ENCODE peak calls at places on chromosome 1, in six cellular contexts. H, N, X, Y, L and O are unnamed samples.

GRCh38 chr1:65467536-65467935 is 47.1 kb downstream of the LEPR start:
- DNase-seq in H (no peak), N (peak), X (peak), Y (peak), L (no peak), O (peak)

GRCh38 chr1:69230223-69230622 is 337.5 kb upstream of the LRRC7 start:
- DNase-seq in H (no peak), N (no peak), X (no peak), Y (no peak), L (no peak), O (no peak)

GRCh38 chr1:98210064-98210463 is 289.2 kb upstream of the DPYD start:
- DNase-seq in H (no peak), N (peak), X (peak), Y (peak), L (no peak), O (peak)

GRCh38 chr1:235045921-235046601 is 82.6 kb downstream of the TOMM20 start:
- DNase-seq in H (no peak), N (no peak), X (no peak), Y (no peak), L (no peak), O (no peak)

GRCh38 chr1:154865442-154866256 is 4.4 kb downstream of the KCNN3 start:
- DNase-seq in H (no peak), N (no peak), X (no peak), Y (no peak), L (no peak), O (no peak)

GRCh38 chr1:151905070-151905442 is 4.3 kb downstream of the THEM4 start:
- DNase-seq in H (no peak), N (no peak), X (peak), Y (no peak), L (no peak), O (peak)

GRCh38 chr1:23422313-23422877 is 2.2 kb downstream of the TCEA3 start:
- DNase-seq in H (peak), N (peak), X (peak), Y (peak), L (peak), O (peak)

GRCh38 chr1:153203130-153203529 is at the start of gene LELP1:
- DNase-seq in H (no peak), N (no peak), X (no peak), Y (no peak), L (no peak), O (no peak)

GRCh38 chr1:234681065-234681464 is 71.1 kb upstream of the IRF2BP2 start:
- DNase-seq in H (no peak), N (no peak), X (no peak), Y (no peak), L (no peak), O (no peak)

GRCh38 chr1:111789666-111790316 is 34.1 kb downstream of the DDX20 start:
- DNase-seq in H (no peak), N (peak), X (peak), Y (peak), L (no peak), O (peak)

GRCh38 chr1:94113592-94114322 is 7.2 kb downstream of the ABCA4 start:
- DNase-seq in H (no peak), N (no peak), X (peak), Y (no peak), L (no peak), O (no peak)

GRCh38 chr1:165364432-165365133 is 8.1 kb upstream of the LMX1A start:
- DNase-seq in H (no peak), N (peak), X (no peak), Y (no peak), L (peak), O (no peak)

GRCh38 chr1:56491441-56491840 is 87.9 kb downstream of the PLPP3 start:
- DNase-seq in H (no peak), N (peak), X (peak), Y (peak), L (no peak), O (peak)

GRCh38 chr1:79431341-79431740 is 424.8 kb upstream of the ADGRL4 start:
- DNase-seq in H (no peak), N (no peak), X (no peak), Y (no peak), L (no peak), O (no peak)

GRCh38 chr1:108584320-108584968 is 24.5 kb downstream of the EEIG2 start:
- DNase-seq in H (no peak), N (no peak), X (no peak), Y (peak), L (no peak), O (no peak)

GRCh38 chr1:97567000-97567749 is 353.7 kb downstream of the DPYD start:
- DNase-seq in H (no peak), N (no peak), X (no peak), Y (peak), L (no peak), O (no peak)

GRCh38 chr1:35637401-35637809 is 3.9 kb downstream of the PSMB2 start:
- DNase-seq in H (no peak), N (peak), X (peak), Y (peak), L (no peak), O (peak)

GRCh38 chr1:244864253-244865027 is at the start of gene HNRNPU:
- DNase-seq in H (peak), N (peak), X (peak), Y (peak), L (peak), O (peak)

GRCh38 chr1:42135426-42135825 is 17.8 kb upstream of the GUCA2B start:
- DNase-seq in H (no peak), N (no peak), X (peak), Y (no peak), L (no peak), O (no peak)

GRCh38 chr1:116075981-116076380 is 35.2 kb upstream of the MAB21L3 start:
- DNase-seq in H (no peak), N (peak), X (no peak), Y (peak), L (no peak), O (no peak)

GRCh38 chr1:29254346-29254745 is 18.0 kb downstream of the PTPRU start:
- DNase-seq in H (peak), N (peak), X (no peak), Y (peak), L (no peak), O (no peak)

GRCh38 chr1:100322436-100323211 is 29.7 kb upstream of the CDC14A start:
- DNase-seq in H (no peak), N (peak), X (peak), Y (no peak), L (no peak), O (peak)

GRCh38 chr1:230303822-230304221 is 122.3 kb downstream of the PGBD5 start:
- DNase-seq in H (peak), N (peak), X (peak), Y (peak), L (no peak), O (peak)

GRCh38 chr1:67468066-67468718 is 38.0 kb upstream of the SERBP1 start:
- DNase-seq in H (no peak), N (peak), X (peak), Y (peak), L (no peak), O (no peak)

GRCh38 chr1:207049974-207050391 is 1.0 kb downstream of the YOD1 start:
- DNase-seq in H (no peak), N (peak), X (peak), Y (peak), L (no peak), O (peak)

GRCh38 chr1:93713247-93713764 is 31.7 kb upstream of the BCAR3 start:
- DNase-seq in H (no peak), N (no peak), X (no peak), Y (no peak), L (no peak), O (no peak)

GRCh38 chr1:41696381-41696780 is 211.9 kb upstream of the EDN2 start:
- DNase-seq in H (no peak), N (no peak), X (no peak), Y (no peak), L (no peak), O (no peak)

GRCh38 chr1:173409613-173410012 is 67.5 kb upstream of the PRDX6 start:
- DNase-seq in H (no peak), N (no peak), X (peak), Y (peak), L (no peak), O (peak)

GRCh38 chr1:5644281-5645134 is 347.7 kb downstream of the NPHP4 start:
- DNase-seq in H (peak), N (no peak), X (no peak), Y (no peak), L (no peak), O (no peak)

GRCh38 chr1:214362188-214362882 is 81.4 kb downstream of the SMYD2 start:
- DNase-seq in H (no peak), N (no peak), X (peak), Y (peak), L (no peak), O (peak)

GRCh38 chr1:156804572-156805243 is 11.9 kb downstream of the SH2D2A start:
- DNase-seq in H (no peak), N (no peak), X (peak), Y (peak), L (no peak), O (peak)

GRCh38 chr1:6805004-6805416 is 19.8 kb downstream of the CAMTA1 start:
- DNase-seq in H (no peak), N (peak), X (no peak), Y (peak), L (no peak), O (peak)

GRCh38 chr1:62727656-62728396 is 39.6 kb upstream of the DOCK7 start:
- DNase-seq in H (no peak), N (no peak), X (no peak), Y (peak), L (no peak), O (no peak)

GRCh38 chr1:228555074-228555989 is 68.2 kb downstream of the RNF187 start:
- DNase-seq in H (no peak), N (no peak), X (peak), Y (no peak), L (no peak), O (peak)

GRCh38 chr1:157969693-157970485 is 23.6 kb upstream of the KIRREL1 start:
- DNase-seq in H (no peak), N (peak), X (peak), Y (peak), L (no peak), O (peak)

GRCh38 chr1:90824551-90824950 is 107.4 kb upstream of the BARHL2 start:
- DNase-seq in H (no peak), N (no peak), X (no peak), Y (no peak), L (no peak), O (no peak)

GRCh38 chr1:90820727-90821126 is 103.6 kb upstream of the BARHL2 start:
- DNase-seq in H (no peak), N (no peak), X (no peak), Y (no peak), L (no peak), O (no peak)

GRCh38 chr1:90823686-90824085 is 106.6 kb upstream of the BARHL2 start:
- DNase-seq in H (no peak), N (peak), X (no peak), Y (no peak), L (no peak), O (no peak)

GRCh38 chr1:90821793-90822359 is 104.8 kb upstream of the BARHL2 start:
- DNase-seq in H (no peak), N (peak), X (no peak), Y (no peak), L (no peak), O (no peak)

GRCh38 chr1:90821152-90821792 is 104.2 kb upstream of the BARHL2 start:
- DNase-seq in H (no peak), N (peak), X (no peak), Y (peak), L (no peak), O (peak)
- H3K4me3 ChIP-seq in H (no peak), N (no peak), X (no peak), Y (no peak), L (no peak), O (no peak)

DNA sequence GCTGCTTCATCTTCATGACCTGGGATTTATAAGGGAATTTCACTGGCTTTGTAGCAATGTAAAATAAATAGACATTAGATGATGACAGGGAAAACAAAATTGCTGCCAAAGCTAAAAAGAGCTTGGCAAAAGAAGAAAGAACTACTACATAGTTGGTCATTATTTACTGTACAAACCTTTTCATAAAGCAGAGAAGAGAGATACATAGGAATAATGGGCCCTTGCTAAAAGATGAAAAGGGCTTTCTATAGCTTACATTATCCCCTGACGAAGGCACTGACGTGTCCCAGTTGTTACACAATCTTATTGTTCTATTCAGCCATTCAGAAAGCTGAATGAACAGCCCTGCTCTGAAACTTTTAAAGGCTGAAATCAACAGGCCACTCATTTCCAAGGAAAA is 57.1 kb downstream of the ZC3H11B start:
- DNase-seq in H (no peak), N (peak), X (peak), Y (peak), L (no peak), O (peak)
- H3K4me3 ChIP-seq in H (no peak), N (no peak), X (no peak), Y (no peak), L (no peak), O (no peak)

GRCh38 chr1:211132681-211133392 is 1.1 kb downstream of the KCNH1 start:
- DNase-seq in H (no peak), N (no peak), X (no peak), Y (no peak), L (no peak), O (no peak)

GRCh38 chr1:211133393-211133840 is 531 bp downstream of the KCNH1 start:
- DNase-seq in H (peak), N (no peak), X (no peak), Y (peak), L (no peak), O (no peak)

GRCh38 chr1:211129790-211130189 is 4.2 kb downstream of the KCNH1 start:
- DNase-seq in H (no peak), N (no peak), X (no peak), Y (no peak), L (no peak), O (no peak)

GRCh38 chr1:211135342-211135950 is 1.5 kb upstream of the KCNH1 start:
- DNase-seq in H (no peak), N (peak), X (peak), Y (peak), L (no peak), O (peak)

DNA sequence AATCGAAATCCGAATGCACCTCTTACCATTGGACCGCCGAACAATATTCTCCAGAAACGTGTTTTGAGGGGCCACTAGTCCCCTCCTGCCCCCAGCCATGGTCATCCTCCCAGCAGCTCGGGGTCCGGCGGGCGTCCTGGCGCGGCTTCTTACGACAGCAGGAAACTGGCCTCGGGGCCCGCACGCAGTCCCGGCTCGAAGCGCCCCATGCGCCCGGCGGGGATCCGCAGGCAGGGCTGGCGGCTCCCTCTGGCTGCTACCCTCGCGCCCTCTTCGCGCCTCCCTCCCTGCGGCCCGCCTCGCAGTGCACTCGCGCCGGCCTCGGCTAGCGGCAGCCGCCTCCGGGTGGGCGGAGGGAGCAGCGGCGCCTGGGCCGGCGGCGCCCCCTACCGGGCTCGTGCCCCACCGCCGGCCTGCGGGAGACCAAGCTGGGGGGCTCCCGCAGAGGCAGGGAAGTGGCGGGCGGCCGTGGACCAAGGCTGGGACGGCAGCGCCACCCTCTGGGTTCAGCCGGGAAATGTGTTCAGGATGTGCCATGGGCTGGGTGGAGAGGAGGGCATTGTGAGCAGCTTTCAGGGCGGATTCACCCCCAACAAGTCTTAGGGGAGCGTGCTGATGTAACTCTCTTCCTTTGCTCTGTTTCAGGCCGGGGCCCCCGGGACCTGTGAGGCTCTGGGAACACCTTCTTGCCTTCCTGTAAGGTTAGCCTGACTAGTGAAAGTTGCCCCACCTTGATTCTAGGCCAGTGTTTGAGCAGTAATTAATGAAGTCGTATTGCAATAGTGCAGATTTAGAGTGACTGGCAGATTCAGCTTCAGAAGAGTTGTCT is at the start of gene KCNH1:
- DNase-seq in H (peak), N (peak), X (peak), Y (peak), L (peak), O (peak)
- H3K4me3 ChIP-seq in H (peak), N (peak), X (peak), Y (peak), L (peak), O (peak)

GRCh38 chr1:31422505-31423319 is 9.7 kb downstream of the SERINC2 start:
- DNase-seq in H (peak), N (peak), X (peak), Y (peak), L (peak), O (peak)
- H3K4me3 ChIP-seq in H (no peak), N (no peak), X (no peak), Y (no peak), L (no peak), O (no peak)